ENCODE peak calls at places on chromosomes 13 and 19, in four cellular contexts. J is IMR-90, Q is pancreas, Y is cardiac muscle cell. F is an unnamed sample.

GRCh38 chr19:19033426-19034203 is at the start of the genes ARMC6 and SUGP2:
- DNase-seq in J (peak; percentile 84), Y (peak; percentile 91), Q (peak; percentile 94), F (peak; percentile 90)

GRCh38 chr19:12364391-12365093 is 941 bp downstream of the ZNF442 start:
- DNase-seq in Y (peak; percentile 29), Q (peak; percentile 67), J (peak; percentile 4), F (no peak)

GRCh38 chr19:48571378-48572162 is 19.6 kb downstream of the SULT2B1 start:
- DNase-seq in J (no peak), Y (no peak), Q (no peak), F (no peak)

GRCh38 chr19:44722131-44723121 is 23.5 kb downstream of the CEACAM16 start:
- DNase-seq in Q (peak; percentile 58), Y (no peak), J (no peak), F (no peak)

GRCh38 chr13:61728468-61728867 is 312.8 kb upstream of the PCDH20 start:
- DNase-seq in Q (no peak), J (no peak), Y (peak; percentile 71), F (no peak)

GRCh38 chr19:17357078-17357666 is 19.8 kb downstream of the GTPBP3 start:
- DNase-seq in Y (no peak), Q (no peak), J (no peak), F (no peak)

GRCh38 chr19:57269515-57270250 is 10.6 kb upstream of the ZNF460 start:
- DNase-seq in Q (no peak), Y (peak; percentile 76), J (peak; percentile 96), F (no peak)

GRCh38 chr19:14432817-14433453 is at the start of gene PKN1:
- DNase-seq in J (no peak), Q (peak; percentile 64), Y (peak; percentile 46), F (peak; percentile 67)

GRCh38 chr19:1399745-1400144 is 1.6 kb downstream of the GAMT start:
- DNase-seq in Y (no peak), Q (peak; percentile 86), J (no peak), F (no peak)

GRCh38 chr13:48531416-48532145 is 1.3 kb downstream of the RCBTB2 start:
- DNase-seq in Q (no peak), J (no peak), Y (no peak), F (no peak)

GRCh38 chr19:46441775-46442332 is 13.1 kb upstream of the PNMA8C start:
- DNase-seq in J (no peak), Q (no peak), Y (peak; percentile 61), F (no peak)

GRCh38 chr13:101893021-101893420 is 440.5 kb downstream of the ITGBL1 start:
- DNase-seq in Y (no peak), J (no peak), Q (no peak), F (no peak)

GRCh38 chr13:88622362-88622973 is 951.3 kb downstream of the SLITRK5 start:
- DNase-seq in Y (no peak), Q (no peak), J (no peak), F (no peak)

GRCh38 chr13:72149701-72150100 is 282.7 kb upstream of the DACH1 start:
- DNase-seq in J (no peak), Y (no peak), Q (no peak), F (no peak)

GRCh38 chr19:10390652-10391286 is 10.4 kb upstream of the TYK2 start:
- DNase-seq in Q (peak; percentile 81), Y (peak; percentile 81), J (peak; percentile 71), F (peak; percentile 72)

GRCh38 chr13:48043789-48044503 is 6.4 kb downstream of the NUDT15 start:
- DNase-seq in Q (no peak), Y (peak; percentile 61), J (peak; percentile 73), F (no peak)

GRCh38 chr19:1001538-1002166 is 1.4 kb downstream of the GRIN3B start:
- DNase-seq in Q (peak; percentile 88), Y (peak; percentile 31), J (no peak), F (peak; percentile 78)

DNA sequence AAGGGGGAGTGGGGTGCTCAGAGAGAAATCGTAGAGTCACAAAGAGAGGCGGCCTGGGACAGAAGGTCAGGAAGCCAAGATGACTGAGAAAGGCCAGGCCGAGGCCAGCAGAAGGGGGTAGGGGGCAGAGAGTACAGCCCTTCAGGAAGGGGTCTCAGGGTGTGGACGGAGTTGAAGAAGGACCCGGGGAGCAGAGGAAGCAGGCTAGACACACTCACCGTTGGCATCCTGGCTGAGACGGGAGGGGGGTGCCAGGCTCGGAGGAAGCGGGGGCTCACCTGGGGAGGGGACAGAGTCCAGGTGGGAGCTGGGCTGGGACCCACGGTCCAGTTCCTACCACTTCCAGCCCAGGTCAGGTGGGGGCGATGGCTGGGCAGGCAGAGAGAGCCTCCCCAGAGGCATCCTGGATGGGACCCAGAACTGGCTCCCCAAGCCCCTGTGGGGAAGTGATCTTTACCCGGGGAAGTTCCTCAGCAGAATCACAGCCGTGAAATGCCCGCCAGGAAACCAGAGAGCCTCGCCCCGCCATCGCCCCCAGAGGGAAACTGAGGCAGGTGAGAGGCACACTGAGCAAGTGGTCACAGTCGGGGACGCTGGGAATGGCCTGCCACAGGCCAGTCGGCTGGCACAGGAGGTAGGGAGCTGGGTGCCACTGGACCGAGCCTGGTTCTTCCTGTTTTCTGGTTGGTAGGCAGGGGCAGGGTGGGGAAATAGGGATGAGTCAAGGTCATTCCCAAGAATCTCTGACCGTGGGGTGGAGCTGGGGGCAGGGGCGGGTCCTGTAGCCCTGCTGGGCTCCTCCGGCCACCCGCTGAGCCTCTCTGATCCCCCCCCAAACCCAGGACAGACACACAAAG is 1.3 kb downstream of the MATK start:
- DNase-seq in J (no peak), Y (no peak), Q (no peak), F (no peak)
- TF ChIP-seq CTCF in J (no peak), Y (no peak), Q (no peak), F (no peak)

DNA sequence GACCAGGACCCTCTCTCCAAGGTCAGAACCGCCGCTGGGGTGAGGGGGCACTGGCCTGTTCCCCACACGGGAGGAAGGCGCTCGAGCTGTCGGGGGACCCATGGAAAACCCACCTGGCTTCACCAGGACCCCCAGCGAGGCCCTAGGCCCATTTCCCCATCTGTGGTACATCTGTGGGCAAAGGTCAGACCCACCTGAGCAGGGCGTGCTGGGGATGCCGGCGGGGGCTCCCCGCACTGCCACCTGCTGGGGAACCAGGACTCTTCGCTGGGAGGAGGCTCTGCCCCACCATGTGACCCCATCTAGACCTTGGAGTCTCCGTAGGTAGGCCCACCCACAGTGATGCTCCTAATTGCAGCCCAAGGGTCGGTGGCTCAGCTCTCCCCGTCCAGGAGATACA is 511 bp downstream of the WDR88 start:
- DNase-seq in Q (peak; percentile 54), Y (no peak), J (no peak), F (peak; percentile 37)
- TF ChIP-seq CTCF in Q (no peak), Y (peak; percentile 31), J (peak; percentile 19), F (peak; percentile 48)

GRCh38 chr13:45554604-45555109 is 60.9 kb downstream of the ERICH6B start:
- DNase-seq in J (no peak), Q (no peak), Y (no peak), F (no peak)
- TF ChIP-seq CTCF in J (no peak), Q (no peak), Y (no peak), F (no peak)

GRCh38 chr19:8426283-8426682 is 13.2 kb downstream of the MARCHF2 start:
- DNase-seq in Y (no peak), Q (no peak), J (no peak), F (no peak)

GRCh38 chr19:8430650-8431049 is 14.1 kb upstream of the HNRNPM start:
- DNase-seq in Y (no peak), J (no peak), Q (no peak), F (no peak)

GRCh38 chr19:8429044-8429443 is 15.7 kb upstream of the HNRNPM start:
- DNase-seq in Q (no peak), J (no peak), Y (no peak), F (no peak)

DNA sequence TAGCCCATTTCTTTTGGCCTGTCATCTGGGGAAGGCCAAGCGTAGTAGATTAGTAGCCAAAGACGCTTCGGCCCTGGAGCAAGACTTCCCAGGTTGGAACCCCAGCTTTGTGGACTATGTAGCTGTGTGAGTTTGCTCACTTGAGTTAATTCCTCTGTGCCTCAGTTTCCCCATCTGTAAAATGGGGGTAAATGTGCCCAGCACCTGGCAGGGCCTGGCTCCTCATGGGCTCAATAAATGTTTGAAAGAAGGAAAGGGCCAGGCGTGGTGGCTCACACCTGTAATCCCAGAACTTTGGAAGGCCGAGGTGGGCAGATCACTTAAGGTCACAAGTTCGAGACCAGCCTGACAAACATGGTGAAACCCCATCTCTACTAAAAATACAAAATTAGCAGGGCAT is 14.9 kb upstream of the HNRNPM start:
- DNase-seq in Q (no peak), Y (no peak), J (no peak), F (no peak)
- TF ChIP-seq CTCF in Q (no peak), Y (no peak), J (no peak), F (no peak)

GRCh38 chr19:37885392-37885791 is 21.0 kb downstream of the WDR87 start:
- DNase-seq in Q (no peak), Y (no peak), J (no peak), F (no peak)
- TF ChIP-seq CTCF in Q (no peak), Y (no peak), J (no peak), F (no peak)

GRCh38 chr13:76223565-76223964 is 587.4 kb downstream of the LMO7 start:
- DNase-seq in Q (no peak), Y (peak; percentile 5), J (no peak), F (no peak)
- TF ChIP-seq CTCF in Q (no peak), Y (peak; percentile 21), J (no peak), F (no peak)

GRCh38 chr13:90732049-90732448 is 615.4 kb upstream of the MIR17HG start:
- DNase-seq in Q (no peak), J (no peak), Y (no peak), F (peak; percentile 7)
- TF ChIP-seq CTCF in Q (no peak), J (no peak), Y (no peak), F (no peak)

GRCh38 chr19:55503447-55504251 is 15.4 kb downstream of the SSC5D start:
- DNase-seq in J (peak; percentile 90), Y (peak; percentile 93), Q (peak; percentile 97), F (peak; percentile 96)

GRCh38 chr19:55504981-55505380 is 16.7 kb downstream of the SSC5D start:
- DNase-seq in Y (no peak), J (no peak), Q (no peak), F (no peak)

GRCh38 chr19:55500368-55500952 is 12.2 kb downstream of the SSC5D start:
- DNase-seq in Q (peak; percentile 58), J (no peak), Y (no peak), F (no peak)

GRCh38 chr19:55502197-55502952 is 14.1 kb downstream of the SSC5D start:
- DNase-seq in J (no peak), Y (no peak), Q (no peak), F (no peak)

GRCh38 chr19:55504252-55504603 is 16.0 kb downstream of the SSC5D start:
- DNase-seq in J (no peak), Y (no peak), Q (no peak), F (no peak)
- TF ChIP-seq CTCF in J (no peak), Y (no peak), Q (no peak), F (no peak)

F was measured in endothelial cell.